ENCODE peak calls at places on chromosomes 12 and 14, in five cellular contexts. X is A549, V is astrocyte, E is HFF-Myc, Q is bronchial epithelial cell. N is an unnamed sample.

GRCh38 chr12:128800606-128801005 is 23.2 kb downstream of the SLC15A4 start:
- DNase-seq in E (no peak), X (no peak), V (no peak), Q (no peak), N (no peak)

GRCh38 chr14:100761481-100761880 is 34.8 kb downstream of the DLK1 start:
- DNase-seq in E (peak), V (peak), X (peak), Q (peak), N (peak)

GRCh38 chr12:116876151-116876869 is 4.9 kb downstream of the HRK start:
- DNase-seq in X (no peak), E (no peak), Q (no peak), V (no peak), N (no peak)

GRCh38 chr12:25130741-25131188 is 64.2 kb downstream of the DNAI7 start:
- DNase-seq in V (peak), E (no peak), X (peak), Q (peak), N (peak)

GRCh38 chr12:101004891-101005290 is 205.1 kb downstream of the SLC5A8 start:
- DNase-seq in Q (no peak), V (no peak), X (no peak), E (no peak), N (no peak)

GRCh38 chr14:80678436-80678835 is 263.1 kb downstream of the CEP128 start:
- DNase-seq in Q (peak), E (peak), X (no peak), V (peak), N (no peak)

GRCh38 chr12:6380141-6381121 is 3.5 kb upstream of the LTBR start:
- DNase-seq in E (no peak), V (peak), Q (peak), X (no peak), N (peak)

GRCh38 chr12:124661382-124661781 is 94.0 kb upstream of the NCOR2 start:
- DNase-seq in V (no peak), E (no peak), Q (no peak), X (peak), N (no peak)

GRCh38 chr12:131101006-131101405 is 147.3 kb downstream of the ADGRD1 start:
- DNase-seq in X (no peak), Q (no peak), E (no peak), V (no peak), N (no peak)

GRCh38 chr14:77508249-77508648 is 9.6 kb upstream of the ISM2 start:
- DNase-seq in Q (peak), V (peak), E (no peak), X (peak), N (peak)

GRCh38 chr12:40054554-40055226 is 51.2 kb downstream of the SLC2A13 start:
- DNase-seq in V (peak), Q (peak), E (no peak), X (peak), N (peak)

GRCh38 chr12:65631621-65632111 is 192.6 kb upstream of the HMGA2 start:
- DNase-seq in E (peak), Q (peak), X (peak), V (peak), N (peak)

GRCh38 chr12:90970471-90970870 is 15.5 kb upstream of the CCER1 start:
- DNase-seq in Q (peak), E (no peak), V (no peak), X (peak), N (no peak)

GRCh38 chr12:1117371-1117770 is 126.3 kb downstream of the ERC1 start:
- DNase-seq in V (peak), X (peak), E (no peak), Q (peak), N (no peak)

GRCh38 chr12:22668441-22668840 is 43.5 kb downstream of the ETNK1 start:
- DNase-seq in X (no peak), E (no peak), V (no peak), Q (no peak), N (peak)

GRCh38 chr14:68278568-68279436 is 459.2 kb downstream of the RAD51B start:
- DNase-seq in E (peak), X (peak), Q (peak), V (peak), N (peak)

GRCh38 chr14:56131865-56132830 is 13.9 kb downstream of the PELI2 start:
- DNase-seq in V (no peak), E (no peak), Q (no peak), X (no peak), N (no peak)

GRCh38 chr12:12294215-12295005 is 27.6 kb upstream of the LRP6 start:
- DNase-seq in Q (no peak), E (no peak), V (peak), X (no peak), N (peak)

GRCh38 chr14:49303952-49304516 is 282.1 kb downstream of the RPS29 start:
- DNase-seq in V (peak), X (no peak), E (no peak), Q (peak), N (peak)

GRCh38 chr14:100840286-100840685 is 14.4 kb downstream of the MEG3 start:
- DNase-seq in E (no peak), V (no peak), Q (no peak), X (no peak), N (no peak)

GRCh38 chr14:55580401-55581010 is 499 bp downstream of the KTN1 start:
- DNase-seq in V (no peak), X (peak), E (no peak), Q (no peak), N (peak)

GRCh38 chr12:22042981-22043669 is 2.9 kb upstream of the CMAS start:
- DNase-seq in V (peak), Q (peak), X (peak), E (no peak), N (peak)

GRCh38 chr14:21921453-21921852 is 247.8 kb upstream of the OR4E1 start:
- DNase-seq in V (no peak), X (no peak), Q (peak), E (no peak), N (no peak)

GRCh38 chr12:120394483-120395367 is 25.8 kb upstream of the MSI1 start:
- DNase-seq in E (no peak), X (no peak), Q (peak), V (no peak), N (no peak)

GRCh38 chr12:29519585-29520182 is 22.2 kb upstream of the OVCH1 start:
- DNase-seq in X (peak), Q (peak), E (no peak), V (peak), N (peak)

GRCh38 chr12:44812062-44812461 is 64.1 kb downstream of the NELL2 start:
- DNase-seq in Q (peak), V (no peak), E (peak), X (peak), N (no peak)
- TF ChIP-seq CTCF in Q (peak), V (no peak), E (no peak), X (no peak), N (no peak)

GRCh38 chr12:57456145-57456700 is 1.1 kb downstream of the INHBE start:
- DNase-seq in E (no peak), Q (peak), X (peak), V (no peak), N (peak)
- H3K4me3 ChIP-seq in E (no peak), Q (no peak), X (peak), V (no peak), N (peak)

GRCh38 chr14:105378873-105379685 is 19.3 kb upstream of the TEX22 start:
- DNase-seq in X (no peak), Q (no peak), V (no peak), E (no peak), N (no peak)

GRCh38 chr14:105379946-105380345 is 18.4 kb upstream of the TEX22 start:
- DNase-seq in V (no peak), E (no peak), Q (no peak), X (no peak), N (no peak)

GRCh38 chr14:105381446-105382342 is 16.6 kb upstream of the TEX22 start:
- DNase-seq in E (no peak), X (no peak), V (no peak), Q (no peak), N (no peak)

GRCh38 chr14:105382343-105383082 is 15.8 kb upstream of the TEX22 start:
- DNase-seq in Q (no peak), E (no peak), V (no peak), X (no peak), N (no peak)

GRCh38 chr14:105380656-105381210 is 17.6 kb upstream of the TEX22 start:
- DNase-seq in E (no peak), X (no peak), Q (no peak), V (no peak), N (no peak)
- TF ChIP-seq CTCF in E (no peak), X (no peak), Q (no peak), V (no peak), N (no peak)

GRCh38 chr12:19171731-19172130 is 42.2 kb downstream of the PLEKHA5 start:
- DNase-seq in Q (peak), E (no peak), V (no peak), X (no peak), N (no peak)
- H3K4me3 ChIP-seq in Q (no peak), E (no peak), V (no peak), X (no peak), N (no peak)

DNA sequence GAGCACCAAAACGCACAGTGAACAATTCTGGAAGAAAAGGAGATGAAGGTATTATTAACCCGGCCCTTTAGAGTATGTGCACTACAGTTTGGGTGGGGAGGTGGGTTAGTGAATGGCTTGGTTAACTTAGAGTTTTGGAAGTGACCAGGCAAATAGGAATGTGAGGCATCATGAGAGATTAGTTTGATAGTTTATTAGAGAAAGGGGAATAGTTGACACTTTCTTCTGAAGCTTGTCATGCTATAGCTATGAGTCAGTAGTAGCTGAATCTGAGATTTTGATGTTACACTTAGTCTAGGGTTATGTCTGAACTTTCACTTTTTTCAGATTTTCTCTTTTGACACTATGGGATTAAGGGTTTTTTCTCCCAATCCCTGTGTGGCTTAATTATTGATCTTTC is 567.2 kb downstream of the SNAPC1 start:
- DNase-seq in X (no peak), V (peak), E (no peak), Q (no peak), N (peak)
- TF ChIP-seq CTCF in X (no peak), V (no peak), E (no peak), Q (no peak), N (no peak)

GRCh38 chr12:31363416-31363809 is 37.5 kb upstream of the SINHCAF start:
- DNase-seq in Q (no peak), V (no peak), X (no peak), E (no peak), N (no peak)

GRCh38 chr12:31362759-31363415 is 36.9 kb upstream of the SINHCAF start:
- DNase-seq in E (no peak), Q (peak), X (peak), V (no peak), N (no peak)

GRCh38 chr12:31361730-31362114 is 35.8 kb upstream of the SINHCAF start:
- DNase-seq in X (no peak), V (no peak), E (no peak), Q (no peak), N (no peak)

GRCh38 chr12:31363826-31364225 is 37.9 kb upstream of the SINHCAF start:
- DNase-seq in E (no peak), Q (no peak), V (no peak), X (no peak), N (no peak)

GRCh38 chr12:31362115-31362758 is 36.3 kb upstream of the SINHCAF start:
- DNase-seq in E (no peak), V (no peak), Q (peak), X (no peak), N (no peak)
- H3K4me3 ChIP-seq in E (no peak), V (no peak), Q (no peak), X (no peak), N (no peak)

GRCh38 chr14:102593841-102594170 is 1.4 kb downstream of the RCOR1 start:
- DNase-seq in V (no peak), X (no peak), Q (no peak), E (no peak), N (no peak)

GRCh38 chr14:102591372-102591943 is 991 bp upstream of the RCOR1 start:
- DNase-seq in X (peak), V (no peak), E (no peak), Q (no peak), N (no peak)

GRCh38 chr14:102591944-102592772 is at the start of gene RCOR1:
- DNase-seq in X (peak), V (peak), E (peak), Q (peak), N (peak)

GRCh38 chr14:102594514-102595175 is 2.2 kb downstream of the RCOR1 start:
- DNase-seq in Q (peak), V (peak), E (no peak), X (peak), N (peak)

GRCh38 chr14:102592969-102593840 is 756 bp downstream of the RCOR1 start:
- DNase-seq in V (no peak), X (peak), Q (no peak), E (no peak), N (no peak)
- TF ChIP-seq CTCF in V (no peak), X (peak), Q (peak), E (peak), N (no peak)

GRCh38 chr12:62468935-62469334 is 2.3 kb downstream of the MON2 start:
- DNase-seq in E (no peak), Q (no peak), X (no peak), V (no peak), N (no peak)
- H3K4me3 ChIP-seq in E (peak), Q (no peak), X (no peak), V (peak), N (peak)

GRCh38 chr14:93183596-93184317 is 940 bp downstream of the MOAP1 start:
- DNase-seq in V (no peak), X (no peak), E (no peak), Q (no peak), N (no peak)

GRCh38 chr14:93186961-93187360 is 1.8 kb downstream of the LYSET start:
- DNase-seq in X (no peak), V (no peak), E (no peak), Q (peak), N (no peak)

GRCh38 chr14:93185333-93185688 is 194 bp downstream of the LYSET start:
- DNase-seq in V (no peak), E (no peak), Q (no peak), X (no peak), N (no peak)

GRCh38 chr14:93186461-93186860 is 1.3 kb downstream of the LYSET start:
- DNase-seq in Q (peak), E (no peak), X (no peak), V (no peak), N (no peak)

GRCh38 chr14:93184391-93185332 is at the start of the genes LYSET and MOAP1:
- DNase-seq in Q (peak), V (peak), E (peak), X (peak), N (peak)
- TF ChIP-seq CTCF in Q (peak), V (no peak), E (no peak), X (no peak), N (no peak)

DNA sequence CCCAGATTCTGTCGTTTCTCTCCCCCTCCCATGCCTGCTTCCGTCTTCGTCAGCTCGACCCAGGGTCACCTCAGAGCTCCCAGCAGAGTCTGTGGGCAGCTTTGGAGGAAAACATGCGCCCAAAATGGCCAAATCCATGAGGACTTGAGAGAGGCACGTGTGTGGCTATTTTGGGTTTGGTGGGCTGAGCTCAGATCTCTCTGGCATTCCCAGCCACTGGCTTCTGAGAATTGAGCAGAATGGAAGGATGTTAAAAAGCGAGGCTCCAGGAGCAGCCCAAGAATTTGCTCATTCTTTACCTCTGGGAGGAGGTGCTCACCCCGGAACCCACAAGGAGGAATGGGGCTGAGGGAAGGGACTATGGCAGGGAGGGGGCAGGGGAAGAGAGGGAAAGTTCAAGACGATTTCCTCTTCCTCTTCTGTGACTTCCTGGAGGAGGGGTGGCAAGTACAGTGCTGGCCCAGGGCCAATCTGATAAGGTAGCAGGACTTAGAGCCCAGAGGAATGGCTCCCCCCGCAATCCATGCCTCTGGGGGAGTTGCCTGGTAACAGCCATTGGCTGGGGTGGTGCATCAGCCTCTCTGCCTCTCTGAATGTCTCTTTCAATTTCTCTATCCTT is 20.1 kb downstream of the TSPAN9 start:
- DNase-seq in Q (no peak), E (no peak), X (no peak), V (peak), N (no peak)
- H3K4me3 ChIP-seq in Q (no peak), E (no peak), X (no peak), V (no peak), N (no peak)